ENCODE peak calls at places on chromosomes 16 and 17, in eight cellular contexts. One of them, this sample, is unnamed.

GRCh38 chr17:40596261-40596919 is 31.1 kb upstream of the CCR7 start:
- DNase-seq in GM10248: no peak
- DNase-seq in adrenal gland: no peak
- DNase-seq in retinal pigment epithelial cell: no peak
- DNase-seq in osteocyte: no peak
- DNase-seq in SK-N-SH: peak
- DNase-seq in endothelial cell: no peak
- DNase-seq in progenitor cell of endocrine pancreas: no peak
- DNase-seq in this sample: no peak

GRCh38 chr17:47218896-47219430 is 9.8 kb downstream of the MYL4 start:
- DNase-seq in retinal pigment epithelial cell: no peak
- DNase-seq in osteocyte: no peak
- DNase-seq in adrenal gland: no peak
- DNase-seq in SK-N-SH: peak
- DNase-seq in endothelial cell: no peak
- DNase-seq in GM10248: no peak
- DNase-seq in progenitor cell of endocrine pancreas: no peak
- DNase-seq in this sample: no peak

GRCh38 chr17:78951967-78952551 is 26.9 kb upstream of the TIMP2 start:
- DNase-seq in adrenal gland: no peak
- DNase-seq in GM10248: no peak
- DNase-seq in retinal pigment epithelial cell: no peak
- DNase-seq in osteocyte: no peak
- DNase-seq in SK-N-SH: no peak
- DNase-seq in progenitor cell of endocrine pancreas: peak
- DNase-seq in endothelial cell: no peak
- DNase-seq in this sample: no peak

GRCh38 chr16:14562691-14563491 is 67.2 kb downstream of the PARN start:
- DNase-seq in endothelial cell: no peak
- DNase-seq in adrenal gland: peak
- DNase-seq in progenitor cell of endocrine pancreas: no peak
- DNase-seq in SK-N-SH: no peak
- DNase-seq in osteocyte: no peak
- DNase-seq in retinal pigment epithelial cell: peak
- DNase-seq in GM10248: no peak
- DNase-seq in this sample: no peak

GRCh38 chr16:3094289-3095027 is 4.6 kb downstream of the ZSCAN10 start:
- DNase-seq in SK-N-SH: peak
- DNase-seq in endothelial cell: peak
- DNase-seq in progenitor cell of endocrine pancreas: no peak
- DNase-seq in GM10248: peak
- DNase-seq in adrenal gland: peak
- DNase-seq in osteocyte: no peak
- DNase-seq in retinal pigment epithelial cell: no peak
- DNase-seq in this sample: no peak

GRCh38 chr16:23567602-23568001 is 10.1 kb downstream of the UBFD1 start:
- DNase-seq in retinal pigment epithelial cell: no peak
- DNase-seq in endothelial cell: no peak
- DNase-seq in GM10248: no peak
- DNase-seq in SK-N-SH: no peak
- DNase-seq in osteocyte: no peak
- DNase-seq in progenitor cell of endocrine pancreas: no peak
- DNase-seq in adrenal gland: no peak
- DNase-seq in this sample: no peak

GRCh38 chr17:79933863-79934652 is 94.8 kb upstream of the CBX4 start:
- DNase-seq in SK-N-SH: no peak
- DNase-seq in GM10248: no peak
- DNase-seq in endothelial cell: no peak
- DNase-seq in osteocyte: no peak
- DNase-seq in retinal pigment epithelial cell: no peak
- DNase-seq in adrenal gland: peak
- DNase-seq in progenitor cell of endocrine pancreas: no peak
- DNase-seq in this sample: no peak

GRCh38 chr16:1401061-1401757 is 13.3 kb downstream of the UNKL start:
- DNase-seq in SK-N-SH: peak
- DNase-seq in retinal pigment epithelial cell: no peak
- DNase-seq in endothelial cell: no peak
- DNase-seq in osteocyte: no peak
- DNase-seq in progenitor cell of endocrine pancreas: no peak
- DNase-seq in adrenal gland: no peak
- DNase-seq in GM10248: no peak
- DNase-seq in this sample: no peak

GRCh38 chr16:1678500-1679098 is 520 bp downstream of the JPT2 start:
- DNase-seq in GM10248: no peak
- DNase-seq in progenitor cell of endocrine pancreas: no peak
- DNase-seq in endothelial cell: peak
- DNase-seq in SK-N-SH: no peak
- DNase-seq in osteocyte: no peak
- DNase-seq in retinal pigment epithelial cell: no peak
- DNase-seq in adrenal gland: peak
- DNase-seq in this sample: peak

GRCh38 chr16:27226476-27226875 is 23.1 kb downstream of the KDM8 start:
- DNase-seq in endothelial cell: no peak
- DNase-seq in GM10248: no peak
- DNase-seq in progenitor cell of endocrine pancreas: no peak
- DNase-seq in SK-N-SH: no peak
- DNase-seq in adrenal gland: no peak
- DNase-seq in osteocyte: no peak
- DNase-seq in retinal pigment epithelial cell: no peak
- DNase-seq in this sample: no peak

GRCh38 chr17:6386041-6386630 is 48.8 kb downstream of the AIPL1 start:
- DNase-seq in GM10248: no peak
- DNase-seq in SK-N-SH: no peak
- DNase-seq in adrenal gland: no peak
- DNase-seq in endothelial cell: no peak
- DNase-seq in progenitor cell of endocrine pancreas: no peak
- DNase-seq in retinal pigment epithelial cell: no peak
- DNase-seq in osteocyte: no peak
- DNase-seq in this sample: no peak

GRCh38 chr17:60971515-60972369 is 294.1 kb downstream of the BCAS3 start:
- DNase-seq in osteocyte: no peak
- DNase-seq in endothelial cell: peak
- DNase-seq in retinal pigment epithelial cell: peak
- DNase-seq in adrenal gland: peak
- DNase-seq in progenitor cell of endocrine pancreas: peak
- DNase-seq in SK-N-SH: peak
- DNase-seq in GM10248: peak
- DNase-seq in this sample: peak

DNA sequence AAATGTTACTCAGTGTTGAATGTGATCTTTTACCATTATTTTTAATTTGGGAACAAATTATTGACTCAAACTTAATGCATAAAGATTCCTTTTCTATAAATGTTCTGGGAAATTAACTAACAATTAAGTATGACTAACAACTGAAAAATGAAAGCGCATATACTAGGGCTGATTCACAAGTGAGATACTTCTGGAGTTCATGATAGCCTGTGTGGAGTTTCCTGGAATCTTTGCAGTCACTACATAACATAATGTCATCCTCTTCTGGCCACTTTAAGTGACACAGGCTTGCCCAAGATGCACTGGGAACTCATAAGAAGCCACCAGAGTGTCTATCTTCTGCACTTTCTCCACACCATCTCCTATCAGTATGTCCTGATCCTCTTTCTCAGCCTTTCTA is 450.3 kb upstream of the CDH11 start:
- DNase-seq in osteocyte: no peak
- DNase-seq in endothelial cell: no peak
- DNase-seq in SK-N-SH: no peak
- DNase-seq in progenitor cell of endocrine pancreas: no peak
- DNase-seq in adrenal gland: no peak
- DNase-seq in GM10248: no peak
- DNase-seq in retinal pigment epithelial cell: peak
- DNase-seq in this sample: no peak
- TF ChIP-seq CTCF in osteocyte: no peak
- TF ChIP-seq CTCF in endothelial cell: no peak
- TF ChIP-seq CTCF in SK-N-SH: peak
- TF ChIP-seq CTCF in progenitor cell of endocrine pancreas: no peak
- TF ChIP-seq CTCF in adrenal gland: no peak
- TF ChIP-seq CTCF in GM10248: no peak
- TF ChIP-seq CTCF in retinal pigment epithelial cell: no peak
- TF ChIP-seq CTCF in this sample: no peak

GRCh38 chr16:11014159-11014558 is 69.8 kb downstream of the CLEC16A start:
- DNase-seq in GM10248: no peak
- DNase-seq in retinal pigment epithelial cell: no peak
- DNase-seq in endothelial cell: no peak
- DNase-seq in osteocyte: no peak
- DNase-seq in SK-N-SH: no peak
- DNase-seq in progenitor cell of endocrine pancreas: no peak
- DNase-seq in adrenal gland: no peak
- DNase-seq in this sample: no peak
- TF ChIP-seq CTCF in GM10248: no peak
- TF ChIP-seq CTCF in retinal pigment epithelial cell: no peak
- TF ChIP-seq CTCF in endothelial cell: no peak
- TF ChIP-seq CTCF in osteocyte: no peak
- TF ChIP-seq CTCF in SK-N-SH: no peak
- TF ChIP-seq CTCF in progenitor cell of endocrine pancreas: no peak
- TF ChIP-seq CTCF in adrenal gland: no peak
- TF ChIP-seq CTCF in this sample: no peak

DNA sequence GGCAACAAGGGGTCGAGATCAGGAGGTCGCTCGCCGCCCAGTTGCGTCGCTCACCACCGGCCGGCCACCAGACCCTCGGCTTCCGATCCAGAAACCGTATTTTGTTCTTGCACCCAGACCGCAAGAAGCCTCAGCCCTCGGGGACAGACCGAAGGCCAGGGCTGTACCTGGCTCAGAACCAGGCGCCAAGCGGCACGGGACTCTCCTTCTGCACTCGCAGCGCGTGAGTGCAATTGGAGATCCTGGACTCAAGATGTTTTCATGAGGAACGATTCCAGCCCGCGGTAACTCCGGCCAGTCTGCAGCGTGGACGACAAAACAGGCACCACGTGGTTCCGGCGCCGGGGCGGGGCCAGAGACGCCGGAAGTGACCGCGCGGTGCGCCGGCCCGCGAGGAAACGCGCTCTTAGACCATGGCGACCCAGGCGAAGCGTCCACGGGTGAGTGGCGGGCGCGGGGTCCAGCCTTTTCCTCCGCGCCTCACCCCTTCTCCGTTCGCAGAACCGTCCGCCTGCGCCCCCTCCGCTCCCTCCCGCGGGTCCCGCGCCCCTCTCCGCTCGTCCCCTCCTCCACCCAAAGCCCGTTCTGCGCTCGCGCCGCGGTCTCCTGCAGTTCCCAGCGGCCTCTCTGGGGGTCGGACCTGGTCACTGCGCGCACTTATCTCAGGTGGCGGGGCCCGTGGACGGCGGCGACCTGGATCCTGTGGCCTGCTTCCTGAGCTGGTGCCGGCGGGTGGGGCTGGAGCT is at the start of gene SETD6:
- DNase-seq in retinal pigment epithelial cell: peak
- DNase-seq in progenitor cell of endocrine pancreas: peak
- DNase-seq in adrenal gland: peak
- DNase-seq in endothelial cell: peak
- DNase-seq in SK-N-SH: peak
- DNase-seq in GM10248: peak
- DNase-seq in osteocyte: peak
- DNase-seq in this sample: peak
- TF ChIP-seq CTCF in retinal pigment epithelial cell: peak
- TF ChIP-seq CTCF in progenitor cell of endocrine pancreas: peak
- TF ChIP-seq CTCF in adrenal gland: peak
- TF ChIP-seq CTCF in endothelial cell: no peak
- TF ChIP-seq CTCF in SK-N-SH: no peak
- TF ChIP-seq CTCF in GM10248: peak
- TF ChIP-seq CTCF in osteocyte: peak
- TF ChIP-seq CTCF in this sample: peak

GRCh38 chr16:85986931-85987749 is 88.2 kb downstream of the IRF8 start:
- DNase-seq in progenitor cell of endocrine pancreas: peak
- DNase-seq in SK-N-SH: peak
- DNase-seq in osteocyte: no peak
- DNase-seq in endothelial cell: peak
- DNase-seq in adrenal gland: no peak
- DNase-seq in GM10248: peak
- DNase-seq in retinal pigment epithelial cell: no peak
- DNase-seq in this sample: peak
- TF ChIP-seq CTCF in progenitor cell of endocrine pancreas: peak
- TF ChIP-seq CTCF in SK-N-SH: peak
- TF ChIP-seq CTCF in osteocyte: peak
- TF ChIP-seq CTCF in endothelial cell: peak
- TF ChIP-seq CTCF in adrenal gland: no peak
- TF ChIP-seq CTCF in GM10248: peak
- TF ChIP-seq CTCF in retinal pigment epithelial cell: peak
- TF ChIP-seq CTCF in this sample: peak

DNA sequence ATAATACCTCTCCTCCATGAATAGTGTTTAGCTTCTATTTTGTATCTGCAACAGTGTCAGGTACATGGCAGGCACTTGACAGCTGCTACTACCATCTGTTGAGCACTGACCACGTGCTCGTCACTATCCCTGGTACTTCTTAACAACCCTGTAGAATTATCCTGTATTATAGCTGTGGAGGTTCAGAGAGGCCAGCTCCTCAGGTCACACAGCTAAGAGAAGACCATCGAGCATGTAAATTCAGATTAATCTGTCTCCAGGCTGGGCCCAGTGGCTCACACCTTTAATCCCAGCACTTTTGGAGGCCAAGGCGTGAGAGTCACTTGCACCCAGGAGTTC is 26.3 kb downstream of the WSB1 start:
- DNase-seq in progenitor cell of endocrine pancreas: no peak
- DNase-seq in osteocyte: no peak
- DNase-seq in adrenal gland: no peak
- DNase-seq in retinal pigment epithelial cell: no peak
- DNase-seq in GM10248: no peak
- DNase-seq in SK-N-SH: no peak
- DNase-seq in endothelial cell: no peak
- DNase-seq in this sample: no peak
- TF ChIP-seq CTCF in progenitor cell of endocrine pancreas: no peak
- TF ChIP-seq CTCF in osteocyte: no peak
- TF ChIP-seq CTCF in adrenal gland: no peak
- TF ChIP-seq CTCF in retinal pigment epithelial cell: no peak
- TF ChIP-seq CTCF in GM10248: no peak
- TF ChIP-seq CTCF in SK-N-SH: no peak
- TF ChIP-seq CTCF in endothelial cell: no peak
- TF ChIP-seq CTCF in this sample: no peak

This sample was measured in neural crest cell.